ENCODE peak calls at places on chromosomes 3 and 15, in eight cellular contexts. One of them, this sample, is unnamed.

GRCh38 chr15:80272987-80273386 is 21.0 kb upstream of the CTXND1 start:
- DNase-seq in stimulated activated CD4-positive, alpha-beta T cell treated with anti-CD3 and anti-CD28 coated beads, Interleukin-1b, Interleukin-23, amount 100 ng/mL, for 48 hours: no peak
- DNase-seq in T-helper 2 cell: no peak
- DNase-seq in ecto neural progenitor cell: no peak
- DNase-seq in activated T-cell treated with anti-CD3 and anti-CD28 coated beads, Interleukin-2, amount 50 U/mL, for 1 hour: no peak
- DNase-seq in osteoblast: no peak
- DNase-seq in left lung: no peak
- DNase-seq in stimulated activated naive B cell treated with anti-CD40 and anti-IgM and Interleukin-4, amounts not matched to agents 10 μg/mL and 1 μg/mL and 100 μg/mL, for 72 hours: no peak
- DNase-seq in this sample: no peak

GRCh38 chr3:42590989-42591756 is 513 bp downstream of the SS18L2 start:
- DNase-seq in osteoblast: no peak
- DNase-seq in ecto neural progenitor cell: peak; percentile 62
- DNase-seq in stimulated activated naive B cell treated with anti-CD40 and anti-IgM and Interleukin-4, amounts not matched to agents 10 μg/mL and 1 μg/mL and 100 μg/mL, for 72 hours: peak; percentile 5
- DNase-seq in T-helper 2 cell: no peak
- DNase-seq in activated T-cell treated with anti-CD3 and anti-CD28 coated beads, Interleukin-2, amount 50 U/mL, for 1 hour: no peak
- DNase-seq in left lung: no peak
- DNase-seq in stimulated activated CD4-positive, alpha-beta T cell treated with anti-CD3 and anti-CD28 coated beads, Interleukin-1b, Interleukin-23, amount 100 ng/mL, for 48 hours: no peak
- DNase-seq in this sample: no peak

GRCh38 chr3:135238866-135239434 is 443.9 kb downstream of the EPHB1 start:
- DNase-seq in ecto neural progenitor cell: no peak
- DNase-seq in left lung: no peak
- DNase-seq in stimulated activated CD4-positive, alpha-beta T cell treated with anti-CD3 and anti-CD28 coated beads, Interleukin-1b, Interleukin-23, amount 100 ng/mL, for 48 hours: no peak
- DNase-seq in T-helper 2 cell: no peak
- DNase-seq in stimulated activated naive B cell treated with anti-CD40 and anti-IgM and Interleukin-4, amounts not matched to agents 10 μg/mL and 1 μg/mL and 100 μg/mL, for 72 hours: no peak
- DNase-seq in activated T-cell treated with anti-CD3 and anti-CD28 coated beads, Interleukin-2, amount 50 U/mL, for 1 hour: no peak
- DNase-seq in osteoblast: no peak
- DNase-seq in this sample: no peak

GRCh38 chr3:176521531-176522175 is 675.6 kb downstream of the TBL1XR1 start:
- DNase-seq in ecto neural progenitor cell: no peak
- DNase-seq in osteoblast: no peak
- DNase-seq in left lung: no peak
- DNase-seq in stimulated activated CD4-positive, alpha-beta T cell treated with anti-CD3 and anti-CD28 coated beads, Interleukin-1b, Interleukin-23, amount 100 ng/mL, for 48 hours: no peak
- DNase-seq in T-helper 2 cell: no peak
- DNase-seq in activated T-cell treated with anti-CD3 and anti-CD28 coated beads, Interleukin-2, amount 50 U/mL, for 1 hour: no peak
- DNase-seq in stimulated activated naive B cell treated with anti-CD40 and anti-IgM and Interleukin-4, amounts not matched to agents 10 μg/mL and 1 μg/mL and 100 μg/mL, for 72 hours: no peak
- DNase-seq in this sample: no peak

GRCh38 chr15:55907797-55908196 is 85.6 kb downstream of the NEDD4 start:
- DNase-seq in left lung: no peak
- DNase-seq in T-helper 2 cell: no peak
- DNase-seq in stimulated activated CD4-positive, alpha-beta T cell treated with anti-CD3 and anti-CD28 coated beads, Interleukin-1b, Interleukin-23, amount 100 ng/mL, for 48 hours: no peak
- DNase-seq in ecto neural progenitor cell: no peak
- DNase-seq in activated T-cell treated with anti-CD3 and anti-CD28 coated beads, Interleukin-2, amount 50 U/mL, for 1 hour: no peak
- DNase-seq in stimulated activated naive B cell treated with anti-CD40 and anti-IgM and Interleukin-4, amounts not matched to agents 10 μg/mL and 1 μg/mL and 100 μg/mL, for 72 hours: no peak
- DNase-seq in osteoblast: peak; percentile 83
- DNase-seq in this sample: no peak

GRCh38 chr3:50150863-50151686 is 4.0 kb upstream of the SEMA3F start:
- DNase-seq in osteoblast: no peak
- DNase-seq in T-helper 2 cell: no peak
- DNase-seq in stimulated activated CD4-positive, alpha-beta T cell treated with anti-CD3 and anti-CD28 coated beads, Interleukin-1b, Interleukin-23, amount 100 ng/mL, for 48 hours: no peak
- DNase-seq in left lung: no peak
- DNase-seq in activated T-cell treated with anti-CD3 and anti-CD28 coated beads, Interleukin-2, amount 50 U/mL, for 1 hour: no peak
- DNase-seq in ecto neural progenitor cell: peak; percentile 84
- DNase-seq in stimulated activated naive B cell treated with anti-CD40 and anti-IgM and Interleukin-4, amounts not matched to agents 10 μg/mL and 1 μg/mL and 100 μg/mL, for 72 hours: no peak
- DNase-seq in this sample: no peak

GRCh38 chr3:120636790-120637401 is 40.8 kb downstream of the NDUFB4 start:
- DNase-seq in stimulated activated naive B cell treated with anti-CD40 and anti-IgM and Interleukin-4, amounts not matched to agents 10 μg/mL and 1 μg/mL and 100 μg/mL, for 72 hours: no peak
- DNase-seq in left lung: no peak
- DNase-seq in osteoblast: no peak
- DNase-seq in ecto neural progenitor cell: no peak
- DNase-seq in T-helper 2 cell: no peak
- DNase-seq in activated T-cell treated with anti-CD3 and anti-CD28 coated beads, Interleukin-2, amount 50 U/mL, for 1 hour: no peak
- DNase-seq in stimulated activated CD4-positive, alpha-beta T cell treated with anti-CD3 and anti-CD28 coated beads, Interleukin-1b, Interleukin-23, amount 100 ng/mL, for 48 hours: no peak
- DNase-seq in this sample: no peak

GRCh38 chr3:24185738-24186384 is 240.8 kb downstream of the NR1D2 start:
- DNase-seq in ecto neural progenitor cell: peak; percentile 52
- DNase-seq in activated T-cell treated with anti-CD3 and anti-CD28 coated beads, Interleukin-2, amount 50 U/mL, for 1 hour: no peak
- DNase-seq in stimulated activated CD4-positive, alpha-beta T cell treated with anti-CD3 and anti-CD28 coated beads, Interleukin-1b, Interleukin-23, amount 100 ng/mL, for 48 hours: peak; percentile 18
- DNase-seq in left lung: no peak
- DNase-seq in T-helper 2 cell: peak; percentile 35
- DNase-seq in osteoblast: peak; percentile 51
- DNase-seq in stimulated activated naive B cell treated with anti-CD40 and anti-IgM and Interleukin-4, amounts not matched to agents 10 μg/mL and 1 μg/mL and 100 μg/mL, for 72 hours: peak; percentile 6
- DNase-seq in this sample: peak; percentile 50

GRCh38 chr15:74382004-74382816 is 14.8 kb upstream of the CYP11A1 start:
- DNase-seq in activated T-cell treated with anti-CD3 and anti-CD28 coated beads, Interleukin-2, amount 50 U/mL, for 1 hour: peak; percentile 80
- DNase-seq in stimulated activated CD4-positive, alpha-beta T cell treated with anti-CD3 and anti-CD28 coated beads, Interleukin-1b, Interleukin-23, amount 100 ng/mL, for 48 hours: peak; percentile 78
- DNase-seq in T-helper 2 cell: peak; percentile 62
- DNase-seq in left lung: peak; percentile 87
- DNase-seq in stimulated activated naive B cell treated with anti-CD40 and anti-IgM and Interleukin-4, amounts not matched to agents 10 μg/mL and 1 μg/mL and 100 μg/mL, for 72 hours: peak; percentile 75
- DNase-seq in osteoblast: peak; percentile 99
- DNase-seq in ecto neural progenitor cell: peak; percentile 94
- DNase-seq in this sample: peak; percentile 84

GRCh38 chr3:114879059-114880031 is 267.7 kb downstream of the ZBTB20 start:
- DNase-seq in ecto neural progenitor cell: no peak
- DNase-seq in activated T-cell treated with anti-CD3 and anti-CD28 coated beads, Interleukin-2, amount 50 U/mL, for 1 hour: no peak
- DNase-seq in T-helper 2 cell: peak; percentile 46
- DNase-seq in stimulated activated CD4-positive, alpha-beta T cell treated with anti-CD3 and anti-CD28 coated beads, Interleukin-1b, Interleukin-23, amount 100 ng/mL, for 48 hours: no peak
- DNase-seq in left lung: no peak
- DNase-seq in osteoblast: peak; percentile 49
- DNase-seq in stimulated activated naive B cell treated with anti-CD40 and anti-IgM and Interleukin-4, amounts not matched to agents 10 μg/mL and 1 μg/mL and 100 μg/mL, for 72 hours: peak; percentile 38
- DNase-seq in this sample: no peak

GRCh38 chr3:54963621-54964020 is 35.8 kb upstream of the LRTM1 start:
- DNase-seq in stimulated activated naive B cell treated with anti-CD40 and anti-IgM and Interleukin-4, amounts not matched to agents 10 μg/mL and 1 μg/mL and 100 μg/mL, for 72 hours: no peak
- DNase-seq in ecto neural progenitor cell: no peak
- DNase-seq in activated T-cell treated with anti-CD3 and anti-CD28 coated beads, Interleukin-2, amount 50 U/mL, for 1 hour: no peak
- DNase-seq in T-helper 2 cell: no peak
- DNase-seq in left lung: no peak
- DNase-seq in osteoblast: no peak
- DNase-seq in stimulated activated CD4-positive, alpha-beta T cell treated with anti-CD3 and anti-CD28 coated beads, Interleukin-1b, Interleukin-23, amount 100 ng/mL, for 48 hours: no peak
- DNase-seq in this sample: no peak

GRCh38 chr3:104960579-104960978 is 406.1 kb upstream of the ALCAM start:
- DNase-seq in activated T-cell treated with anti-CD3 and anti-CD28 coated beads, Interleukin-2, amount 50 U/mL, for 1 hour: no peak
- DNase-seq in T-helper 2 cell: no peak
- DNase-seq in stimulated activated CD4-positive, alpha-beta T cell treated with anti-CD3 and anti-CD28 coated beads, Interleukin-1b, Interleukin-23, amount 100 ng/mL, for 48 hours: no peak
- DNase-seq in osteoblast: no peak
- DNase-seq in left lung: no peak
- DNase-seq in ecto neural progenitor cell: no peak
- DNase-seq in stimulated activated naive B cell treated with anti-CD40 and anti-IgM and Interleukin-4, amounts not matched to agents 10 μg/mL and 1 μg/mL and 100 μg/mL, for 72 hours: no peak
- DNase-seq in this sample: no peak

GRCh38 chr3:1380926-1381646 is 288.3 kb downstream of the CNTN6 start:
- DNase-seq in left lung: no peak
- DNase-seq in stimulated activated naive B cell treated with anti-CD40 and anti-IgM and Interleukin-4, amounts not matched to agents 10 μg/mL and 1 μg/mL and 100 μg/mL, for 72 hours: peak; percentile 20
- DNase-seq in activated T-cell treated with anti-CD3 and anti-CD28 coated beads, Interleukin-2, amount 50 U/mL, for 1 hour: no peak
- DNase-seq in osteoblast: no peak
- DNase-seq in ecto neural progenitor cell: no peak
- DNase-seq in T-helper 2 cell: peak; percentile 2
- DNase-seq in stimulated activated CD4-positive, alpha-beta T cell treated with anti-CD3 and anti-CD28 coated beads, Interleukin-1b, Interleukin-23, amount 100 ng/mL, for 48 hours: no peak
- DNase-seq in this sample: peak; percentile 51

GRCh38 chr15:65791335-65792129 is 561 bp downstream of the DENND4A start:
- DNase-seq in left lung: peak; percentile 64
- DNase-seq in stimulated activated naive B cell treated with anti-CD40 and anti-IgM and Interleukin-4, amounts not matched to agents 10 μg/mL and 1 μg/mL and 100 μg/mL, for 72 hours: no peak
- DNase-seq in activated T-cell treated with anti-CD3 and anti-CD28 coated beads, Interleukin-2, amount 50 U/mL, for 1 hour: peak; percentile 59
- DNase-seq in T-helper 2 cell: no peak
- DNase-seq in ecto neural progenitor cell: peak; percentile 75
- DNase-seq in osteoblast: peak; percentile 72
- DNase-seq in stimulated activated CD4-positive, alpha-beta T cell treated with anti-CD3 and anti-CD28 coated beads, Interleukin-1b, Interleukin-23, amount 100 ng/mL, for 48 hours: peak; percentile 42
- DNase-seq in this sample: peak; percentile 51

GRCh38 chr15:22227961-22228762 is 147.8 kb downstream of the OR4M2 start:
- DNase-seq in ecto neural progenitor cell: no peak
- DNase-seq in activated T-cell treated with anti-CD3 and anti-CD28 coated beads, Interleukin-2, amount 50 U/mL, for 1 hour: no peak
- DNase-seq in stimulated activated CD4-positive, alpha-beta T cell treated with anti-CD3 and anti-CD28 coated beads, Interleukin-1b, Interleukin-23, amount 100 ng/mL, for 48 hours: no peak
- DNase-seq in stimulated activated naive B cell treated with anti-CD40 and anti-IgM and Interleukin-4, amounts not matched to agents 10 μg/mL and 1 μg/mL and 100 μg/mL, for 72 hours: no peak
- DNase-seq in osteoblast: no peak
- DNase-seq in T-helper 2 cell: no peak
- DNase-seq in left lung: no peak
- DNase-seq in this sample: no peak

GRCh38 chr3:135059580-135059979 is 264.5 kb downstream of the EPHB1 start:
- DNase-seq in activated T-cell treated with anti-CD3 and anti-CD28 coated beads, Interleukin-2, amount 50 U/mL, for 1 hour: no peak
- DNase-seq in osteoblast: no peak
- DNase-seq in stimulated activated naive B cell treated with anti-CD40 and anti-IgM and Interleukin-4, amounts not matched to agents 10 μg/mL and 1 μg/mL and 100 μg/mL, for 72 hours: no peak
- DNase-seq in stimulated activated CD4-positive, alpha-beta T cell treated with anti-CD3 and anti-CD28 coated beads, Interleukin-1b, Interleukin-23, amount 100 ng/mL, for 48 hours: no peak
- DNase-seq in ecto neural progenitor cell: no peak
- DNase-seq in T-helper 2 cell: no peak
- DNase-seq in left lung: no peak
- DNase-seq in this sample: no peak

GRCh38 chr3:99638244-99638948 is at the start of gene COL8A1:
- DNase-seq in ecto neural progenitor cell: peak; percentile 62
- DNase-seq in T-helper 2 cell: peak; percentile 8
- DNase-seq in osteoblast: peak; percentile 36
- DNase-seq in stimulated activated naive B cell treated with anti-CD40 and anti-IgM and Interleukin-4, amounts not matched to agents 10 μg/mL and 1 μg/mL and 100 μg/mL, for 72 hours: no peak
- DNase-seq in left lung: peak; percentile 84
- DNase-seq in activated T-cell treated with anti-CD3 and anti-CD28 coated beads, Interleukin-2, amount 50 U/mL, for 1 hour: no peak
- DNase-seq in stimulated activated CD4-positive, alpha-beta T cell treated with anti-CD3 and anti-CD28 coated beads, Interleukin-1b, Interleukin-23, amount 100 ng/mL, for 48 hours: no peak
- DNase-seq in this sample: no peak

GRCh38 chr3:106920609-106921008 is 456.6 kb upstream of the CCDC54 start:
- DNase-seq in osteoblast: no peak
- DNase-seq in left lung: no peak
- DNase-seq in stimulated activated CD4-positive, alpha-beta T cell treated with anti-CD3 and anti-CD28 coated beads, Interleukin-1b, Interleukin-23, amount 100 ng/mL, for 48 hours: no peak
- DNase-seq in activated T-cell treated with anti-CD3 and anti-CD28 coated beads, Interleukin-2, amount 50 U/mL, for 1 hour: no peak
- DNase-seq in ecto neural progenitor cell: no peak
- DNase-seq in stimulated activated naive B cell treated with anti-CD40 and anti-IgM and Interleukin-4, amounts not matched to agents 10 μg/mL and 1 μg/mL and 100 μg/mL, for 72 hours: no peak
- DNase-seq in T-helper 2 cell: no peak
- DNase-seq in this sample: no peak

GRCh38 chr3:152444029-152444641 is 175.4 kb downstream of the MBNL1 start:
- DNase-seq in osteoblast: peak; percentile 35
- DNase-seq in left lung: no peak
- DNase-seq in ecto neural progenitor cell: no peak
- DNase-seq in stimulated activated naive B cell treated with anti-CD40 and anti-IgM and Interleukin-4, amounts not matched to agents 10 μg/mL and 1 μg/mL and 100 μg/mL, for 72 hours: no peak
- DNase-seq in activated T-cell treated with anti-CD3 and anti-CD28 coated beads, Interleukin-2, amount 50 U/mL, for 1 hour: no peak
- DNase-seq in stimulated activated CD4-positive, alpha-beta T cell treated with anti-CD3 and anti-CD28 coated beads, Interleukin-1b, Interleukin-23, amount 100 ng/mL, for 48 hours: no peak
- DNase-seq in T-helper 2 cell: peak; percentile 33
- DNase-seq in this sample: peak; percentile 8

GRCh38 chr3:160343132-160343531 is 55.9 kb downstream of the IFT80 start:
- DNase-seq in stimulated activated naive B cell treated with anti-CD40 and anti-IgM and Interleukin-4, amounts not matched to agents 10 μg/mL and 1 μg/mL and 100 μg/mL, for 72 hours: no peak
- DNase-seq in left lung: no peak
- DNase-seq in T-helper 2 cell: peak; percentile 37
- DNase-seq in osteoblast: no peak
- DNase-seq in ecto neural progenitor cell: no peak
- DNase-seq in activated T-cell treated with anti-CD3 and anti-CD28 coated beads, Interleukin-2, amount 50 U/mL, for 1 hour: no peak
- DNase-seq in stimulated activated CD4-positive, alpha-beta T cell treated with anti-CD3 and anti-CD28 coated beads, Interleukin-1b, Interleukin-23, amount 100 ng/mL, for 48 hours: no peak
- DNase-seq in this sample: no peak

GRCh38 chr3:5019411-5020261 is 40.4 kb downstream of the BHLHE40 start:
- DNase-seq in osteoblast: peak; percentile 35
- DNase-seq in ecto neural progenitor cell: no peak
- DNase-seq in stimulated activated naive B cell treated with anti-CD40 and anti-IgM and Interleukin-4, amounts not matched to agents 10 μg/mL and 1 μg/mL and 100 μg/mL, for 72 hours: no peak
- DNase-seq in activated T-cell treated with anti-CD3 and anti-CD28 coated beads, Interleukin-2, amount 50 U/mL, for 1 hour: peak; percentile 80
- DNase-seq in T-helper 2 cell: peak; percentile 90
- DNase-seq in left lung: peak; percentile 56
- DNase-seq in stimulated activated CD4-positive, alpha-beta T cell treated with anti-CD3 and anti-CD28 coated beads, Interleukin-1b, Interleukin-23, amount 100 ng/mL, for 48 hours: peak; percentile 84
- DNase-seq in this sample: no peak

GRCh38 chr3:36212291-36212690 is 168.0 kb upstream of the STAC start:
- DNase-seq in ecto neural progenitor cell: no peak
- DNase-seq in stimulated activated CD4-positive, alpha-beta T cell treated with anti-CD3 and anti-CD28 coated beads, Interleukin-1b, Interleukin-23, amount 100 ng/mL, for 48 hours: no peak
- DNase-seq in stimulated activated naive B cell treated with anti-CD40 and anti-IgM and Interleukin-4, amounts not matched to agents 10 μg/mL and 1 μg/mL and 100 μg/mL, for 72 hours: no peak
- DNase-seq in osteoblast: no peak
- DNase-seq in T-helper 2 cell: no peak
- DNase-seq in activated T-cell treated with anti-CD3 and anti-CD28 coated beads, Interleukin-2, amount 50 U/mL, for 1 hour: no peak
- DNase-seq in left lung: no peak
- DNase-seq in this sample: no peak

GRCh38 chr3:55459838-55460237 is 27.3 kb downstream of the WNT5A start:
- DNase-seq in activated T-cell treated with anti-CD3 and anti-CD28 coated beads, Interleukin-2, amount 50 U/mL, for 1 hour: no peak
- DNase-seq in ecto neural progenitor cell: peak; percentile 25
- DNase-seq in stimulated activated naive B cell treated with anti-CD40 and anti-IgM and Interleukin-4, amounts not matched to agents 10 μg/mL and 1 μg/mL and 100 μg/mL, for 72 hours: no peak
- DNase-seq in T-helper 2 cell: no peak
- DNase-seq in left lung: no peak
- DNase-seq in stimulated activated CD4-positive, alpha-beta T cell treated with anti-CD3 and anti-CD28 coated beads, Interleukin-1b, Interleukin-23, amount 100 ng/mL, for 48 hours: no peak
- DNase-seq in osteoblast: no peak
- DNase-seq in this sample: no peak

GRCh38 chr3:12273045-12273695 is 15.7 kb upstream of the PPARG start:
- DNase-seq in stimulated activated naive B cell treated with anti-CD40 and anti-IgM and Interleukin-4, amounts not matched to agents 10 μg/mL and 1 μg/mL and 100 μg/mL, for 72 hours: no peak
- DNase-seq in osteoblast: no peak
- DNase-seq in left lung: no peak
- DNase-seq in T-helper 2 cell: no peak
- DNase-seq in ecto neural progenitor cell: no peak
- DNase-seq in stimulated activated CD4-positive, alpha-beta T cell treated with anti-CD3 and anti-CD28 coated beads, Interleukin-1b, Interleukin-23, amount 100 ng/mL, for 48 hours: no peak
- DNase-seq in activated T-cell treated with anti-CD3 and anti-CD28 coated beads, Interleukin-2, amount 50 U/mL, for 1 hour: no peak
- DNase-seq in this sample: peak; percentile 57

GRCh38 chr15:35444557-35445204 is 101.3 kb downstream of the DPH6 start:
- DNase-seq in T-helper 2 cell: peak; percentile 27
- DNase-seq in left lung: no peak
- DNase-seq in ecto neural progenitor cell: no peak
- DNase-seq in stimulated activated naive B cell treated with anti-CD40 and anti-IgM and Interleukin-4, amounts not matched to agents 10 μg/mL and 1 μg/mL and 100 μg/mL, for 72 hours: no peak
- DNase-seq in osteoblast: no peak
- DNase-seq in activated T-cell treated with anti-CD3 and anti-CD28 coated beads, Interleukin-2, amount 50 U/mL, for 1 hour: no peak
- DNase-seq in stimulated activated CD4-positive, alpha-beta T cell treated with anti-CD3 and anti-CD28 coated beads, Interleukin-1b, Interleukin-23, amount 100 ng/mL, for 48 hours: no peak
- DNase-seq in this sample: peak; percentile 12

GRCh38 chr3:61924065-61924740 is 362.8 kb downstream of the PTPRG start:
- DNase-seq in osteoblast: no peak
- DNase-seq in stimulated activated naive B cell treated with anti-CD40 and anti-IgM and Interleukin-4, amounts not matched to agents 10 μg/mL and 1 μg/mL and 100 μg/mL, for 72 hours: no peak
- DNase-seq in stimulated activated CD4-positive, alpha-beta T cell treated with anti-CD3 and anti-CD28 coated beads, Interleukin-1b, Interleukin-23, amount 100 ng/mL, for 48 hours: no peak
- DNase-seq in T-helper 2 cell: no peak
- DNase-seq in ecto neural progenitor cell: no peak
- DNase-seq in activated T-cell treated with anti-CD3 and anti-CD28 coated beads, Interleukin-2, amount 50 U/mL, for 1 hour: no peak
- DNase-seq in left lung: no peak
- DNase-seq in this sample: no peak

This sample was measured in germinal center.